ENCODE peak calls at places on chromosome 5, in five cellular contexts. A, N, B, R and X are unnamed samples.

GRCh38 chr5:61328791-61329617 is 3.1 kb upstream of the ZSWIM6 start:
- DNase-seq in A (no peak), R (no peak), B (no peak), N (no peak), X (no peak)

GRCh38 chr5:65190328-65191053 is 291.2 kb downstream of the ADAMTS6 start:
- DNase-seq in R (no peak), A (no peak), B (no peak), N (no peak), X (no peak)

GRCh38 chr5:73863911-73864310 is 237.9 kb downstream of the ARHGEF28 start:
- DNase-seq in B (no peak), A (no peak), N (no peak), R (no peak), X (no peak)

GRCh38 chr5:172455087-172455381 is 709 bp upstream of the SH3PXD2B start:
- DNase-seq in B (no peak), A (no peak), N (no peak), R (no peak), X (no peak)

GRCh38 chr5:85132269-85132668 is 747.6 kb upstream of the EDIL3 start:
- DNase-seq in R (no peak), N (no peak), A (no peak), B (no peak), X (no peak)

GRCh38 chr5:144248015-144248414 is 77.3 kb downstream of the KCTD16 start:
- DNase-seq in R (no peak), A (no peak), B (no peak), N (no peak), X (no peak)

GRCh38 chr5:174231961-174232487 is 186.5 kb downstream of the NSG2 start:
- DNase-seq in A (no peak), N (no peak), R (no peak), B (no peak), X (no peak)

GRCh38 chr5:138051441-138052296 is 18.8 kb upstream of the FAM13B start:
- DNase-seq in N (no peak), R (no peak), A (no peak), B (no peak), X (no peak)

GRCh38 chr5:395156-395920 is 47.6 kb upstream of the EXOC3 start:
- DNase-seq in R (no peak), N (no peak), A (peak; percentile 28), B (no peak), X (no peak)

GRCh38 chr5:32443145-32443540 is 1.4 kb downstream of the ZFR start:
- DNase-seq in B (no peak), R (no peak), A (no peak), N (no peak), X (no peak)

GRCh38 chr5:111779260-111780254 is 22.6 kb upstream of the NREP start:
- DNase-seq in R (no peak), N (no peak), A (no peak), B (peak; percentile 65), X (no peak)

GRCh38 chr5:92599217-92599810 is 981.7 kb downstream of the NR2F1-AS1 start:
- DNase-seq in N (no peak), A (no peak), B (no peak), R (no peak), X (no peak)

GRCh38 chr5:116990010-116990409 is 415.4 kb upstream of the SEMA6A start:
- DNase-seq in R (no peak), N (no peak), B (no peak), A (no peak), X (no peak)

GRCh38 chr5:149869266-149869875 is 75.2 kb downstream of the PDE6A start:
- DNase-seq in A (no peak), R (no peak), N (no peak), B (no peak), X (no peak)

GRCh38 chr5:104951829-104952228 is 1389.2 kb upstream of the NUDT12 start:
- DNase-seq in B (no peak), N (no peak), A (no peak), R (no peak), X (no peak)

GRCh38 chr5:11149136-11149535 is 388.1 kb upstream of the DAP start:
- DNase-seq in A (no peak), R (no peak), N (no peak), B (no peak), X (no peak)

GRCh38 chr5:14447958-14448881 is 133.4 kb upstream of the OTULINL start:
- DNase-seq in R (no peak), B (no peak), N (no peak), A (no peak), X (no peak)

GRCh38 chr5:138661991-138662434 is 86.8 kb upstream of the HSPA9 start:
- DNase-seq in A (no peak), R (no peak), N (no peak), B (peak; percentile 43), X (no peak)

GRCh38 chr5:5044240-5044840 is 95.8 kb upstream of the ADAMTS16 start:
- DNase-seq in R (no peak), B (no peak), N (no peak), A (no peak), X (no peak)

GRCh38 chr5:44266882-44267577 is 122.2 kb downstream of the FGF10 start:
- DNase-seq in A (no peak), B (no peak), N (no peak), R (no peak), X (no peak)

GRCh38 chr5:177043114-177043513 is 20.6 kb downstream of the ZNF346 start:
- DNase-seq in R (no peak), A (no peak), B (no peak), N (no peak), X (no peak)

GRCh38 chr5:51382759-51383493 is at the start of gene ISL1:
- DNase-seq in B (peak; percentile 88), R (no peak), N (no peak), A (peak; percentile 94), X (no peak)

GRCh38 chr5:133404724-133405123 is 207.6 kb downstream of the FSTL4 start:
- DNase-seq in R (no peak), A (peak; percentile 28), N (no peak), B (no peak), X (no peak)

GRCh38 chr5:156444737-156445136 is 117.8 kb downstream of the SGCD start:
- DNase-seq in R (no peak), N (no peak), B (no peak), A (no peak), X (no peak)

GRCh38 chr5:173397531-173397930 is 69.3 kb upstream of the STC2 start:
- DNase-seq in B (no peak), R (no peak), N (no peak), A (no peak), X (no peak)